ENCODE peak calls at places on chromosomes 7 and 10, in nine cellular contexts. D is WTC11; U is activated CD4-positive, alpha-beta T cell treated with anti-CD3 and anti-CD28 coated beads for 4 hours; T is RKO; M is sciatic nerve; I is K562; O is suprapubic skin; X is T-helper 9 cell; P is H4. N is an unnamed sample.
A peak's percentile ranks its signal among the peaks of the same experiment; 100 is the strongest.

GRCh38 chr10:102267748-102268147 is 22.4 kb downstream of the GBF1 start:
- DNase-seq in D (no peak), U (no peak), X (no peak), O (no peak), I (no peak), M (no peak), P (no peak), T (no peak), N (no peak)

GRCh38 chr7:41976411-41976810 is 260.6 kb downstream of the GLI3 start:
- DNase-seq in I (no peak), D (no peak), U (no peak), T (no peak), O (no peak), X (no peak), M (no peak), P (no peak), N (no peak)

GRCh38 chr10:70592746-70593512 is 9.6 kb downstream of the PRF1 start:
- DNase-seq in M (no peak), T (no peak), D (no peak), X (no peak), O (no peak), I (no peak), U (no peak), P (no peak), N (no peak)

GRCh38 chr10:102421645-102422585 is 1.3 kb downstream of the FBXL15 start:
- DNase-seq in I (peak; percentile 54), X (no peak), O (no peak), T (peak; percentile 73), P (no peak), D (peak; percentile 55), M (no peak), U (no peak), N (no peak)

GRCh38 chr7:50590535-50590934 is 25.3 kb upstream of the DDC start:
- DNase-seq in D (no peak), O (no peak), I (no peak), P (no peak), X (no peak), U (no peak), M (no peak), T (no peak), N (no peak)

GRCh38 chr7:2604608-2605174 is 27.1 kb upstream of the TTYH3 start:
- DNase-seq in M (no peak), U (no peak), I (no peak), X (no peak), D (no peak), T (no peak), O (no peak), P (no peak), N (no peak)

GRCh38 chr7:1646391-1646790 is 23.7 kb upstream of the ELFN1 start:
- DNase-seq in P (no peak), T (no peak), O (no peak), X (no peak), U (no peak), I (no peak), M (no peak), D (no peak), N (no peak)

GRCh38 chr7:125495997-125496396 is 566.4 kb upstream of the POT1 start:
- DNase-seq in M (no peak), O (no peak), D (no peak), U (no peak), P (no peak), I (no peak), X (no peak), T (no peak), N (no peak)

GRCh38 chr10:132571565-132572544 is 34.3 kb downstream of the INPP5A start:
- DNase-seq in D (peak; percentile 56), I (peak; percentile 63), U (peak; percentile 52), T (peak; percentile 89), M (no peak), P (peak; percentile 88), X (no peak), O (no peak), N (peak; percentile 86)

GRCh38 chr7:74475243-74475986 is 21.7 kb downstream of the GTF2IRD1 start:
- DNase-seq in X (no peak), M (no peak), P (no peak), T (no peak), O (no peak), U (no peak), D (no peak), I (no peak), N (no peak)

GRCh38 chr7:105677395-105677701 is 96.1 kb upstream of the EFCAB10 start:
- DNase-seq in U (no peak), I (no peak), O (no peak), X (no peak), D (no peak), P (no peak), M (no peak), T (no peak), N (no peak)

GRCh38 chr7:24337180-24337579 is 53.2 kb downstream of the NPY start:
- DNase-seq in U (no peak), T (no peak), M (no peak), O (no peak), X (no peak), I (no peak), D (peak; percentile 39), P (no peak), N (no peak)

GRCh38 chr10:35194906-35195305 is 68.3 kb downstream of the CREM start:
- DNase-seq in U (peak; percentile 65), I (peak; percentile 38), D (no peak), P (peak; percentile 22), M (no peak), T (peak; percentile 87), X (peak; percentile 35), O (no peak), N (no peak)

GRCh38 chr10:29131952-29132820 is 156.7 kb upstream of the LYZL1 start:
- DNase-seq in I (peak; percentile 50), M (no peak), X (no peak), D (no peak), P (peak; percentile 9), O (no peak), U (no peak), T (no peak), N (no peak)

GRCh38 chr7:105269397-105269796 is 119.3 kb downstream of the SRPK2 start:
- DNase-seq in X (no peak), U (no peak), T (no peak), I (no peak), O (no peak), P (no peak), D (no peak), M (no peak), N (no peak)

GRCh38 chr7:49774459-49775064 is 1.1 kb downstream of the VWC2 start:
- DNase-seq in O (no peak), T (no peak), X (no peak), U (no peak), M (no peak), D (peak; percentile 51), P (no peak), I (no peak), N (no peak)

GRCh38 chr10:11058965-11059364 is 41.3 kb downstream of the CELF2 start:
- DNase-seq in P (peak; percentile 26), D (no peak), X (no peak), M (no peak), O (no peak), I (no peak), U (no peak), T (peak; percentile 58), N (no peak)

GRCh38 chr7:2510909-2511768 is 8.4 kb upstream of the LFNG start:
- DNase-seq in O (no peak), X (peak; percentile 53), I (no peak), M (no peak), D (no peak), P (no peak), U (peak; percentile 54), T (no peak), N (no peak)

GRCh38 chr7:112192236-112193154 is 13.7 kb downstream of the DOCK4 start:
- DNase-seq in X (no peak), I (no peak), T (peak; percentile 94), D (no peak), O (no peak), U (no peak), M (no peak), P (no peak), N (no peak)

GRCh38 chr7:123784263-123784662 is 35.5 kb upstream of the WASL start:
- DNase-seq in D (no peak), T (no peak), I (no peak), M (no peak), O (no peak), P (no peak), U (no peak), X (no peak), N (no peak)

GRCh38 chr7:124840435-124840834 is 74.8 kb upstream of the GPR37 start:
- DNase-seq in D (no peak), I (no peak), M (no peak), P (peak; percentile 10), U (no peak), X (no peak), T (peak; percentile 26), O (no peak), N (no peak)

GRCh38 chr7:14720792-14721191 is 181.8 kb downstream of the DGKB start:
- DNase-seq in I (no peak), P (no peak), T (no peak), O (no peak), M (no peak), X (no peak), D (no peak), U (no peak), N (no peak)

GRCh38 chr10:124243702-124244121 is 150.3 kb upstream of the CHST15 start:
- DNase-seq in U (no peak), O (peak; percentile 54), P (no peak), M (no peak), X (no peak), I (no peak), T (no peak), D (peak; percentile 7), N (no peak)

GRCh38 chr10:61257956-61258496 is 195.2 kb downstream of the TMEM26 start:
- DNase-seq in I (no peak), P (no peak), T (no peak), D (no peak), X (no peak), U (no peak), O (no peak), M (no peak), N (no peak)

GRCh38 chr7:88116395-88116794 is 103.4 kb downstream of the SRI start:
- DNase-seq in T (no peak), X (no peak), U (no peak), I (no peak), D (no peak), M (no peak), P (no peak), O (no peak), N (no peak)

GRCh38 chr7:47088329-47089067 is 493.4 kb downstream of the TNS3 start:
- DNase-seq in M (peak; percentile 66), O (peak; percentile 72), D (peak; percentile 70), X (no peak), I (peak; percentile 65), U (no peak), P (peak; percentile 93), T (peak; percentile 59), N (no peak)

GRCh38 chr10:61452655-61453641 is at the start of gene TMEM26:
- DNase-seq in D (peak; percentile 75), M (peak; percentile 78), P (no peak), T (no peak), U (no peak), X (no peak), O (peak; percentile 52), I (peak; percentile 19), N (no peak)

GRCh38 chr7:115533785-115534184 is 496.8 kb downstream of the TFEC start:
- DNase-seq in P (no peak), O (no peak), U (no peak), I (no peak), M (no peak), D (no peak), X (no peak), T (peak; percentile 18), N (no peak)

GRCh38 chr7:43196379-43196778 is 83.9 kb downstream of the HECW1 start:
- DNase-seq in P (no peak), O (no peak), T (peak; percentile 35), M (no peak), D (no peak), I (no peak), U (no peak), X (no peak), N (no peak)